ENCODE peak calls at places on chromosomes 12 and 14, in six cellular contexts. M is HFF-Myc, G is neural crest cell, I is upper lobe of right lung, J is heart left ventricle, K is choroid plexus epithelial cell. R is an unnamed sample.
A peak's percentile ranks its signal among the peaks of the same experiment; 100 is the strongest.

GRCh38 chr12:122195405-122195804 is 8.1 kb upstream of the B3GNT4 start:
- DNase-seq in K (no peak), M (no peak), I (no peak), J (no peak), G (no peak), R (no peak)

GRCh38 chr12:132686831-132687210 is 321 bp downstream of the POLE start:
- DNase-seq in G (no peak), M (no peak), J (no peak), I (no peak), K (no peak), R (no peak)

GRCh38 chr12:108358580-108358965 is 19.5 kb upstream of the CMKLR1 start:
- DNase-seq in M (no peak), I (no peak), G (no peak), K (no peak), J (no peak), R (no peak)

GRCh38 chr12:94898388-94898787 is 105.1 kb downstream of the NDUFA12 start:
- DNase-seq in I (no peak), J (no peak), K (peak; percentile 64), G (no peak), M (no peak), R (peak; percentile 17)

GRCh38 chr14:91396959-91397815 is 20.4 kb downstream of the CCDC88C start:
- DNase-seq in K (no peak), J (no peak), M (no peak), I (no peak), G (no peak), R (peak; percentile 44)

GRCh38 chr12:131871677-131872076 is 22.7 kb upstream of the ULK1 start:
- DNase-seq in J (no peak), M (no peak), I (no peak), G (no peak), K (no peak), R (no peak)

GRCh38 chr12:113325938-113326337 is 9.0 kb downstream of the SLC8B1 start:
- DNase-seq in J (peak; percentile 73), M (peak; percentile 75), I (no peak), K (peak; percentile 81), G (no peak), R (no peak)

GRCh38 chr14:20435454-20436362 is at the start of gene KLHL33:
- DNase-seq in M (no peak), I (no peak), G (no peak), J (no peak), K (peak; percentile 17), R (no peak)

GRCh38 chr14:68468437-68469207 is 324.2 kb downstream of the ZFP36L1 start:
- DNase-seq in J (no peak), K (peak; percentile 80), G (no peak), M (no peak), I (no peak), R (peak; percentile 96)

GRCh38 chr14:39492267-39492666 is 60.0 kb upstream of the FBXO33 start:
- DNase-seq in G (no peak), J (no peak), K (peak; percentile 86), I (no peak), M (no peak), R (peak; percentile 61)

GRCh38 chr12:96780330-96780729 is 126.7 kb upstream of the NEDD1 start:
- DNase-seq in G (no peak), M (no peak), J (no peak), K (no peak), I (no peak), R (no peak)

DNA sequence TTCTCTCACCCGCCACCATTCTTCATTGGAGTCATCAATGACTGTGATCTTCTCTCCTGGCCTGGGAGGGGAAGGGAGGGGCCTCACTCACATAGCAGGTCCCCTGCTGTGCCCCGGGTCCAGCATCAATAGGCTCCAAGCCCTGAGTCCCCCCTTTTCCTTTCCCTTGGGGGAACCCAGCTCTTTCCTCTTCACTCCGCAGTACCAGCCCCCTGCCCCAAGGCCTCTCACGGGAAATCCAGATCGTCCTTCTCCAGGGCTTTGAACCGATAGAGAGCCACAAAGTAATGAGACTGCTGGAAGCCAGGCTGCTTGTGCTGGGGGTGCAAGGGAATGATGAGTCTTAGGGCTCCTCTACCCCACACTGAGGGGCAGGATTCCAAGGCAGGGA is 6.7 kb downstream of the STAC3 start:
- DNase-seq in M (no peak), I (no peak), K (no peak), J (no peak), G (no peak), R (no peak)
- TF ChIP-seq CTCF in M (no peak), I (no peak), K (no peak), J (no peak), G (no peak), R (no peak)

DNA sequence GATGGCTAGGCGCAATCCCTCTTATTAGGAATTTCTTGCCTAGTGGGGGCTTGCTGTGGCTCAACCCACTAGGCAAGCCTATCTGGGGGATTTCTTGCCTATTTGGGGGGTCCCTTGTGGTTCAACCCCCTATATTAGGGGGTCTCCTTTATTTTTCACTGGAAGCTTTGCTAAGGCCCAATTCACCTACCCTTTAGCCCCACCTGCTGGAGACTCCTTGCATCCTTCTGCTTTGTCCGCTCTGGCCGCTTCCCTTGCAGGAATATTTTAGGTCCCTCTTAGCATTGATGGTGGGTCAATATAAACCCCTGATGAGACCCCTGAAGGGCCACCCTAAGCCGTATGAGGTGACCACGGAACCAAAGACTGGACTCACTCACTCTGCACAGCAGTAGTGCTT is 1552.1 kb downstream of the AACS start:
- DNase-seq in J (no peak), I (no peak), M (no peak), K (no peak), G (peak; percentile 23), R (no peak)
- TF ChIP-seq CTCF in J (no peak), I (peak; percentile 31), M (peak; percentile 17), K (no peak), G (peak; percentile 58), R (peak; percentile 10)

DNA sequence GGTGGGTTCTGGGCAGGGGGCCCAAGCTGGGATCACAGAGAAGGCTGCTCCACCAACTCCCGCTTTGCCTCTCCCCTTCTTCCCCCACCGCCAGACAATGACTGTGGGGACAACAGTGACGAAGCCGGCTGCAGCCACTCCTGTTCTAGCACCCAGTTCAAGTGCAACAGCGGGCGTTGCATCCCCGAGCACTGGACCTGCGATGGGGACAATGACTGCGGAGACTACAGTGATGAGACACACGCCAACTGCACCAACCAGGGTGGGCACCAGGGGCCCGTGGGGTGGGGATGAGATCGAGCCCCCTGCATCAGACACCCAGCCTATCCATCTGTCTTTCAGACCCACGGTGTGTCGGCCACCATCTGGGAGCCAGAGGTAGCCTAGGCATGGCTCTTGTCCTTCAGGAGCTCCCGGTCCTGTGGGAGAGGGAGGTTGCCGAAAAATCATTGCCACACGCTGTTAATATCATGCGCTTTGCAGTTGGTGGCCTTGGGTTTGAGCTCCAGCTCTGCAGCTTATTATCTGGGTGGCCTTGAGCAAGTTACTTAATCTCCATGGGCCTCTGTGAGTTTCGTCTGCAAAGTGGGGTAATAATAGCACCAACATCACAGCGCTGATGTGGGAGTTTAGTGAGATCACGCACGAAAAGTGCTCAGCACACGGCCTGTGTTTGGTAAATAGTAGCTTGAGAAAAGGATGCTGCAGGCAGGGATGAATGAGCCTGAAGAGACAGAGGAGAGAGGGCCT is 21.8 kb upstream of the LRP1-AS start:
- DNase-seq in G (no peak), M (no peak), J (no peak), K (no peak), I (no peak), R (no peak)
- TF ChIP-seq CTCF in G (no peak), M (no peak), J (no peak), K (no peak), I (no peak), R (no peak)

GRCh38 chr14:65826946-65827345 is 414.4 kb downstream of the FUT8 start:
- DNase-seq in M (no peak), K (no peak), I (no peak), G (no peak), J (no peak), R (no peak)

GRCh38 chr14:65821224-65821753 is 408.8 kb downstream of the FUT8 start:
- DNase-seq in M (no peak), J (no peak), G (no peak), K (no peak), I (no peak), R (no peak)

GRCh38 chr14:65824285-65824977 is 411.9 kb downstream of the FUT8 start:
- DNase-seq in K (peak; percentile 86), M (peak; percentile 37), G (peak; percentile 67), J (no peak), I (no peak), R (peak; percentile 69)

GRCh38 chr14:65827520-65827919 is 415.0 kb downstream of the FUT8 start:
- DNase-seq in G (no peak), K (no peak), I (no peak), M (no peak), J (no peak), R (no peak)

DNA sequence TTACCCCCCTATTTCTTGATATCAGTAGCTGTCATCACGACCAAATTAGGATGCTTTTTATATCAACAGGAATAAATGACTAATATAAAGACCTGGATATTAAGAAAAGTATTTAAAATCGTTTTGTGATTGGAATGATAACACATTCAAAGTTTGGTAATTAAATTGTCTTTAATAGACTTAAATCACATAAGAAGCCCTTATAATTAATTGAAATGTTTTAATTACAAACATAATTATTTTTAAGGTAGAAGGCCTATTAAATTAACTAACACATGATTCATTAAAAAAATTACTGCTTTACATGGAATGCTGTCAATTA is 412.4 kb downstream of the FUT8 start:
- DNase-seq in M (no peak), J (no peak), I (no peak), K (no peak), G (no peak), R (no peak)
- TF ChIP-seq CTCF in M (no peak), J (no peak), I (no peak), K (no peak), G (peak; percentile 8), R (no peak)

GRCh38 chr12:46383654-46384450 is 11.3 kb upstream of the SLC38A2 start:
- DNase-seq in G (peak; percentile 31), I (peak; percentile 95), M (no peak), J (peak; percentile 97), K (peak; percentile 98), R (peak; percentile 93)
- TF ChIP-seq CTCF in G (peak; percentile 23), I (peak; percentile 20), M (no peak), J (peak; percentile 6), K (peak; percentile 14), R (no peak)

DNA sequence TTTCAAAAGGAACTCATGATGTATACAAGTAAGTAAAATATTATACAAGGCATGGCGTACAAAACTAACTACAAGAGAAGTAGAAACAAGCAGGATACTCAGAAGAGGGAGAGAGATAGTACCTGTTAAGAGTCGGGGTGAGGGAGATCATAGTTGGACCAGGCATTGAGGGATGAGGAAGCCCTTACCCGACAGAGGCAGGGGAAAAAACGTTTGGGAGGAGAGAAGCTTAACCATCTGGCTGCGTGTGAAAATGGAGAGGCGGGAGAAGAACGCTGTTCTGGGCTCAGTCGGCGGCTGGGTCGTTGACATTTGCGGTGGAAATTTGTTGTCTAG is 575 bp upstream of the FMNL3 start:
- DNase-seq in K (no peak), G (no peak), I (no peak), J (peak; percentile 27), M (no peak), R (no peak)
- TF ChIP-seq CTCF in K (no peak), G (no peak), I (no peak), J (no peak), M (no peak), R (no peak)

DNA sequence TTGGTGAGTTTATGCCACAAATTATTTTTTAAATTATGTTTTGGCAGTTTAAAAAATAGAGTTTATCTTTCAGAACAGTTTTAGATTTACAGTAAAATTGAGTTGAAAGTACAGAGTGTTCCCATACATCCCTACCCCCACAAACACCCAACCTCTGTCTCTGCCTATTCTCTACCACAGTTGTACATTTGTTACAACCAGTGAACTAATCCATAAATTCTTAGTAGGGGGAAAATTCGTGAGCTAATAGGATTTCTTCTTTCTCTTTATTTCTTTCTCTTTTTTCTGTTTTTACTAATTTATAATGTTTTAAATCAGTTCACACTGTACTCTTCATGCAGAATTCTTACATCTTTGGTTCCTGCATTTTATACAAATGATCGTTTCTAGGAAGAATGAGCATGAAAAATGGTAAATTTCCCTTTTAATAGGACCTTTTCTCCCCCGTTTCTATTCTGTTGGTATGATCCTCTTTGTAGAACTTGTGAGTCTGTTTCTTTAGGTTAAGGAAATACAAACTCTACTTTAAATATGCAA is 56.7 kb downstream of the MIPOL1 start:
- DNase-seq in J (no peak), G (no peak), K (peak; percentile 5), I (no peak), M (no peak), R (no peak)
- TF ChIP-seq CTCF in J (no peak), G (no peak), K (no peak), I (no peak), M (no peak), R (no peak)